ENCODE peak calls at places on chromosomes 6 and 20, in eight cellular contexts. One of them, this sample, is unnamed.
A peak's percentile ranks its signal among the peaks of the same experiment; 100 is the strongest.

GRCh38 chr20:38985603-38986170 is 23.5 kb downstream of the DHX35 start:
- DNase-seq in fibroblast of lung: peak; percentile 92
- DNase-seq in cardiac muscle cell: no peak
- DNase-seq in A549: no peak
- DNase-seq in AG09309: peak; percentile 82
- DNase-seq in amniotic stem cell: no peak
- DNase-seq in NCI-H2081: no peak
- DNase-seq in PC-9: peak; percentile 92
- DNase-seq in this sample: no peak

GRCh38 chr6:68726992-68727391 is 91.9 kb downstream of the ADGRB3 start:
- DNase-seq in fibroblast of lung: no peak
- DNase-seq in cardiac muscle cell: no peak
- DNase-seq in A549: no peak
- DNase-seq in AG09309: no peak
- DNase-seq in amniotic stem cell: no peak
- DNase-seq in NCI-H2081: no peak
- DNase-seq in PC-9: no peak
- DNase-seq in this sample: no peak

GRCh38 chr6:81881660-81882059 is 129.2 kb upstream of the TENT5A start:
- DNase-seq in fibroblast of lung: no peak
- DNase-seq in cardiac muscle cell: no peak
- DNase-seq in A549: no peak
- DNase-seq in AG09309: no peak
- DNase-seq in amniotic stem cell: no peak
- DNase-seq in NCI-H2081: no peak
- DNase-seq in PC-9: no peak
- DNase-seq in this sample: no peak

GRCh38 chr6:43878823-43879495 is 108.9 kb downstream of the VEGFA start:
- DNase-seq in fibroblast of lung: no peak
- DNase-seq in cardiac muscle cell: no peak
- DNase-seq in A549: no peak
- DNase-seq in AG09309: no peak
- DNase-seq in amniotic stem cell: no peak
- DNase-seq in NCI-H2081: peak; percentile 10
- DNase-seq in PC-9: no peak
- DNase-seq in this sample: no peak

GRCh38 chr20:2752631-2753455 is 47.6 kb downstream of the CPXM1 start:
- DNase-seq in fibroblast of lung: peak; percentile 14
- DNase-seq in cardiac muscle cell: peak; percentile 70
- DNase-seq in A549: peak; percentile 75
- DNase-seq in AG09309: no peak
- DNase-seq in amniotic stem cell: no peak
- DNase-seq in NCI-H2081: peak; percentile 30
- DNase-seq in PC-9: no peak
- DNase-seq in this sample: peak; percentile 71

GRCh38 chr20:35279040-35279439 is 1.1 kb upstream of the MMP24OS start:
- DNase-seq in fibroblast of lung: no peak
- DNase-seq in cardiac muscle cell: no peak
- DNase-seq in A549: no peak
- DNase-seq in AG09309: no peak
- DNase-seq in amniotic stem cell: no peak
- DNase-seq in NCI-H2081: no peak
- DNase-seq in PC-9: no peak
- DNase-seq in this sample: no peak

GRCh38 chr6:36122495-36123269 is 7.6 kb upstream of the MAPK13 start:
- DNase-seq in fibroblast of lung: no peak
- DNase-seq in cardiac muscle cell: no peak
- DNase-seq in A549: no peak
- DNase-seq in AG09309: no peak
- DNase-seq in amniotic stem cell: no peak
- DNase-seq in NCI-H2081: no peak
- DNase-seq in PC-9: no peak
- DNase-seq in this sample: no peak

GRCh38 chr6:116398366-116399005 is 27.7 kb downstream of the DSE start:
- DNase-seq in fibroblast of lung: peak; percentile 70
- DNase-seq in cardiac muscle cell: no peak
- DNase-seq in A549: no peak
- DNase-seq in AG09309: no peak
- DNase-seq in amniotic stem cell: no peak
- DNase-seq in NCI-H2081: peak; percentile 18
- DNase-seq in PC-9: peak; percentile 85
- DNase-seq in this sample: no peak

GRCh38 chr6:148530394-148530923 is 187.8 kb downstream of the SASH1 start:
- DNase-seq in fibroblast of lung: peak; percentile 96
- DNase-seq in cardiac muscle cell: peak; percentile 37
- DNase-seq in A549: peak; percentile 7
- DNase-seq in AG09309: peak; percentile 81
- DNase-seq in amniotic stem cell: peak; percentile 80
- DNase-seq in NCI-H2081: peak; percentile 22
- DNase-seq in PC-9: no peak
- DNase-seq in this sample: peak; percentile 85

GRCh38 chr20:51712501-51713212 is 55.5 kb downstream of the ATP9A start:
- DNase-seq in fibroblast of lung: peak; percentile 56
- DNase-seq in cardiac muscle cell: peak; percentile 22
- DNase-seq in A549: peak; percentile 66
- DNase-seq in AG09309: no peak
- DNase-seq in amniotic stem cell: no peak
- DNase-seq in NCI-H2081: no peak
- DNase-seq in PC-9: peak; percentile 51
- DNase-seq in this sample: peak; percentile 61

GRCh38 chr6:39666706-39667489 is 58.3 kb downstream of the KIF6 start:
- DNase-seq in fibroblast of lung: peak; percentile 3
- DNase-seq in cardiac muscle cell: no peak
- DNase-seq in A549: no peak
- DNase-seq in AG09309: no peak
- DNase-seq in amniotic stem cell: no peak
- DNase-seq in NCI-H2081: no peak
- DNase-seq in PC-9: no peak
- DNase-seq in this sample: no peak

GRCh38 chr6:13331516-13332348 is 3.4 kb upstream of the TBC1D7 start:
- DNase-seq in fibroblast of lung: peak; percentile 20
- DNase-seq in cardiac muscle cell: peak; percentile 45
- DNase-seq in A549: peak; percentile 16
- DNase-seq in AG09309: no peak
- DNase-seq in amniotic stem cell: no peak
- DNase-seq in NCI-H2081: peak; percentile 31
- DNase-seq in PC-9: peak; percentile 74
- DNase-seq in this sample: peak; percentile 40

GRCh38 chr6:20704325-20704724 is 170.1 kb downstream of the CDKAL1 start:
- DNase-seq in fibroblast of lung: no peak
- DNase-seq in cardiac muscle cell: no peak
- DNase-seq in A549: no peak
- DNase-seq in AG09309: no peak
- DNase-seq in amniotic stem cell: no peak
- DNase-seq in NCI-H2081: no peak
- DNase-seq in PC-9: no peak
- DNase-seq in this sample: no peak

GRCh38 chr6:113291751-113292445 is 565.2 kb upstream of the MARCKS start:
- DNase-seq in fibroblast of lung: peak; percentile 58
- DNase-seq in cardiac muscle cell: no peak
- DNase-seq in A549: no peak
- DNase-seq in AG09309: no peak
- DNase-seq in amniotic stem cell: no peak
- DNase-seq in NCI-H2081: no peak
- DNase-seq in PC-9: no peak
- DNase-seq in this sample: no peak

GRCh38 chr6:157312733-157313132 is 10.6 kb downstream of the TMEM242 start:
- DNase-seq in fibroblast of lung: no peak
- DNase-seq in cardiac muscle cell: no peak
- DNase-seq in A549: no peak
- DNase-seq in AG09309: no peak
- DNase-seq in amniotic stem cell: no peak
- DNase-seq in NCI-H2081: no peak
- DNase-seq in PC-9: no peak
- DNase-seq in this sample: no peak

GRCh38 chr20:36644032-36644712 is 1.8 kb downstream of the SLA2 start:
- DNase-seq in fibroblast of lung: no peak
- DNase-seq in cardiac muscle cell: no peak
- DNase-seq in A549: no peak
- DNase-seq in AG09309: no peak
- DNase-seq in amniotic stem cell: no peak
- DNase-seq in NCI-H2081: no peak
- DNase-seq in PC-9: no peak
- DNase-seq in this sample: no peak

GRCh38 chr6:3997144-3997770 is 81.7 kb downstream of the FAM217A start:
- DNase-seq in fibroblast of lung: peak; percentile 66
- DNase-seq in cardiac muscle cell: no peak
- DNase-seq in A549: no peak
- DNase-seq in AG09309: no peak
- DNase-seq in amniotic stem cell: peak; percentile 16
- DNase-seq in NCI-H2081: no peak
- DNase-seq in PC-9: no peak
- DNase-seq in this sample: no peak

GRCh38 chr6:14925627-14926026 is 320.2 kb upstream of the JARID2 start:
- DNase-seq in fibroblast of lung: peak; percentile 34
- DNase-seq in cardiac muscle cell: no peak
- DNase-seq in A549: no peak
- DNase-seq in AG09309: no peak
- DNase-seq in amniotic stem cell: no peak
- DNase-seq in NCI-H2081: no peak
- DNase-seq in PC-9: no peak
- DNase-seq in this sample: no peak

GRCh38 chr6:168447741-168448140 is 6.8 kb downstream of the SMOC2 start:
- DNase-seq in fibroblast of lung: no peak
- DNase-seq in cardiac muscle cell: no peak
- DNase-seq in A549: no peak
- DNase-seq in AG09309: no peak
- DNase-seq in amniotic stem cell: no peak
- DNase-seq in NCI-H2081: no peak
- DNase-seq in PC-9: no peak
- DNase-seq in this sample: no peak

GRCh38 chr6:142014515-142014914 is 118.2 kb upstream of the GJE1 start:
- DNase-seq in fibroblast of lung: peak; percentile 95
- DNase-seq in cardiac muscle cell: no peak
- DNase-seq in A549: peak; percentile 72
- DNase-seq in AG09309: peak; percentile 82
- DNase-seq in amniotic stem cell: peak; percentile 67
- DNase-seq in NCI-H2081: no peak
- DNase-seq in PC-9: peak; percentile 76
- DNase-seq in this sample: no peak

GRCh38 chr20:44533928-44534327 is 12.1 kb upstream of the SERINC3 start:
- DNase-seq in fibroblast of lung: no peak
- DNase-seq in cardiac muscle cell: no peak
- DNase-seq in A549: no peak
- DNase-seq in AG09309: no peak
- DNase-seq in amniotic stem cell: no peak
- DNase-seq in NCI-H2081: no peak
- DNase-seq in PC-9: no peak
- DNase-seq in this sample: no peak

GRCh38 chr20:40477805-40478204 is 211.2 kb downstream of the MAFB start:
- DNase-seq in fibroblast of lung: no peak
- DNase-seq in cardiac muscle cell: no peak
- DNase-seq in A549: no peak
- DNase-seq in AG09309: no peak
- DNase-seq in amniotic stem cell: no peak
- DNase-seq in NCI-H2081: no peak
- DNase-seq in PC-9: no peak
- DNase-seq in this sample: no peak

GRCh38 chr20:63049561-63050221 is 42.9 kb upstream of the BHLHE23 start:
- DNase-seq in fibroblast of lung: no peak
- DNase-seq in cardiac muscle cell: no peak
- DNase-seq in A549: no peak
- DNase-seq in AG09309: no peak
- DNase-seq in amniotic stem cell: no peak
- DNase-seq in NCI-H2081: no peak
- DNase-seq in PC-9: no peak
- DNase-seq in this sample: no peak

GRCh38 chr20:59584278-59584925 is 19.9 kb upstream of the PHACTR3 start:
- DNase-seq in fibroblast of lung: no peak
- DNase-seq in cardiac muscle cell: no peak
- DNase-seq in A549: no peak
- DNase-seq in AG09309: no peak
- DNase-seq in amniotic stem cell: no peak
- DNase-seq in NCI-H2081: no peak
- DNase-seq in PC-9: no peak
- DNase-seq in this sample: no peak

GRCh38 chr20:37011147-37011546 is 59.6 kb upstream of the SAMHD1 start:
- DNase-seq in fibroblast of lung: no peak
- DNase-seq in cardiac muscle cell: peak; percentile 6
- DNase-seq in A549: no peak
- DNase-seq in AG09309: no peak
- DNase-seq in amniotic stem cell: no peak
- DNase-seq in NCI-H2081: no peak
- DNase-seq in PC-9: no peak
- DNase-seq in this sample: no peak

GRCh38 chr6:53651149-53651763 is 14.3 kb downstream of the KLHL31 start:
- DNase-seq in fibroblast of lung: peak; percentile 65
- DNase-seq in cardiac muscle cell: peak; percentile 74
- DNase-seq in A549: peak; percentile 84
- DNase-seq in AG09309: peak; percentile 48
- DNase-seq in amniotic stem cell: peak; percentile 72
- DNase-seq in NCI-H2081: peak; percentile 82
- DNase-seq in PC-9: peak; percentile 80
- DNase-seq in this sample: peak; percentile 81

GRCh38 chr20:41003143-41003932 is 25.3 kb upstream of the TOP1 start:
- DNase-seq in fibroblast of lung: peak; percentile 99
- DNase-seq in cardiac muscle cell: no peak
- DNase-seq in A549: peak; percentile 92
- DNase-seq in AG09309: peak; percentile 94
- DNase-seq in amniotic stem cell: peak; percentile 86
- DNase-seq in NCI-H2081: peak; percentile 20
- DNase-seq in PC-9: peak; percentile 99
- DNase-seq in this sample: peak; percentile 66

GRCh38 chr6:150269857-150270223 is 99.0 kb upstream of the IYD start:
- DNase-seq in fibroblast of lung: peak; percentile 96
- DNase-seq in cardiac muscle cell: no peak
- DNase-seq in A549: peak; percentile 62
- DNase-seq in AG09309: no peak
- DNase-seq in amniotic stem cell: no peak
- DNase-seq in NCI-H2081: no peak
- DNase-seq in PC-9: peak; percentile 92
- DNase-seq in this sample: peak; percentile 89

GRCh38 chr6:62039602-62040001 is 246.4 kb downstream of the KHDRBS2 start:
- DNase-seq in fibroblast of lung: no peak
- DNase-seq in cardiac muscle cell: no peak
- DNase-seq in A549: no peak
- DNase-seq in AG09309: no peak
- DNase-seq in amniotic stem cell: no peak
- DNase-seq in NCI-H2081: no peak
- DNase-seq in PC-9: no peak
- DNase-seq in this sample: no peak

GRCh38 chr6:105199711-105200110 is 19.9 kb upstream of the POPDC3 start:
- DNase-seq in fibroblast of lung: no peak
- DNase-seq in cardiac muscle cell: peak; percentile 66
- DNase-seq in A549: no peak
- DNase-seq in AG09309: no peak
- DNase-seq in amniotic stem cell: no peak
- DNase-seq in NCI-H2081: no peak
- DNase-seq in PC-9: no peak
- DNase-seq in this sample: no peak

GRCh38 chr6:157323114-157323923 is at the start of gene TMEM242:
- DNase-seq in fibroblast of lung: peak; percentile 95
- DNase-seq in cardiac muscle cell: peak; percentile 93
- DNase-seq in A549: peak; percentile 94
- DNase-seq in AG09309: peak; percentile 70
- DNase-seq in amniotic stem cell: no peak
- DNase-seq in NCI-H2081: no peak
- DNase-seq in PC-9: peak; percentile 81
- DNase-seq in this sample: peak; percentile 97

GRCh38 chr6:99819853-99820252 is 174.2 kb downstream of the MCHR2 start:
- DNase-seq in fibroblast of lung: no peak
- DNase-seq in cardiac muscle cell: no peak
- DNase-seq in A549: no peak
- DNase-seq in AG09309: no peak
- DNase-seq in amniotic stem cell: no peak
- DNase-seq in NCI-H2081: no peak
- DNase-seq in PC-9: no peak
- DNase-seq in this sample: no peak

GRCh38 chr20:32528291-32528891 is 56.7 kb downstream of the NOL4L start:
- DNase-seq in fibroblast of lung: no peak
- DNase-seq in cardiac muscle cell: peak; percentile 78
- DNase-seq in A549: no peak
- DNase-seq in AG09309: no peak
- DNase-seq in amniotic stem cell: no peak
- DNase-seq in NCI-H2081: peak; percentile 51
- DNase-seq in PC-9: no peak
- DNase-seq in this sample: no peak

GRCh38 chr20:23524146-23524545 is 33.2 kb downstream of the CST8 start:
- DNase-seq in fibroblast of lung: no peak
- DNase-seq in cardiac muscle cell: no peak
- DNase-seq in A549: no peak
- DNase-seq in AG09309: no peak
- DNase-seq in amniotic stem cell: no peak
- DNase-seq in NCI-H2081: no peak
- DNase-seq in PC-9: peak; percentile 26
- DNase-seq in this sample: no peak